ENCODE peak calls at places on chromosomes 2 and 18, in eight cellular contexts. W is activated gamma-delta T cell; T is stimulated activated CD8-positive, alpha-beta memory T cell treated with anti-CD3 and anti-CD28 coated beads, Interleukin-4, amount 100 ng/mL, for 4 hours; Q is endothelial cell of umbilical vein; U is stimulated activated CD4-positive, alpha-beta T cell treated with anti-CD3 and anti-CD28 coated beads, Interleukin-2, amount 100 ng/mL, for 48 hours; E is glomerular endothelial cell; R is islet precursor cell; Y is amygdala. D is an unnamed sample.

GRCh38 chr2:174631009-174631981 is 33.7 kb upstream of the WIPF1 start:
- DNase-seq in Q (no peak), R (no peak), T (no peak), Y (no peak), W (no peak), U (no peak), E (no peak), D (no peak)

GRCh38 chr2:160407393-160408204 is 86.0 kb downstream of the RBMS1 start:
- DNase-seq in R (peak; percentile 75), E (no peak), Q (peak; percentile 60), Y (no peak), U (peak; percentile 39), T (no peak), W (peak; percentile 65), D (peak; percentile 33)

GRCh38 chr2:178731300-178731699 is 75.9 kb downstream of the TTN start:
- DNase-seq in Q (no peak), U (no peak), T (no peak), Y (no peak), R (no peak), W (no peak), E (no peak), D (no peak)

GRCh38 chr2:56185582-56186046 is 1.8 kb downstream of the CCDC85A start:
- DNase-seq in Q (peak; percentile 87), Y (no peak), U (no peak), T (no peak), R (peak; percentile 78), E (peak; percentile 65), W (no peak), D (peak; percentile 38)

GRCh38 chr2:53880756-53881155 is 21.0 kb upstream of the GPR75 start:
- DNase-seq in T (no peak), Y (no peak), Q (no peak), U (no peak), W (no peak), E (no peak), R (no peak), D (no peak)

GRCh38 chr2:28681216-28681981 is 70.2 kb upstream of the PPP1CB start:
- DNase-seq in Q (peak; percentile 71), T (peak; percentile 5), U (peak; percentile 56), E (no peak), R (no peak), W (no peak), Y (peak; percentile 28), D (no peak)

GRCh38 chr2:119408221-119408619 is 23.4 kb upstream of the TMEM37 start:
- DNase-seq in T (no peak), W (no peak), Q (no peak), Y (no peak), U (no peak), R (no peak), E (no peak), D (no peak)

GRCh38 chr2:20419007-20419576 is 27.8 kb upstream of the RHOB start:
- DNase-seq in Q (peak; percentile 47), W (no peak), R (peak; percentile 64), Y (no peak), U (no peak), T (no peak), E (no peak), D (peak; percentile 68)

GRCh38 chr2:31216734-31217133 is 581 bp downstream of the CAPN14 start:
- DNase-seq in E (no peak), W (no peak), T (no peak), R (peak; percentile 22), Y (no peak), Q (no peak), U (no peak), D (no peak)

GRCh38 chr2:46485002-46485401 is 5.6 kb downstream of the TMEM247 start:
- DNase-seq in Y (no peak), W (no peak), Q (no peak), R (no peak), T (no peak), U (no peak), E (no peak), D (no peak)

GRCh38 chr2:174780871-174781270 is 16.6 kb upstream of the CHRNA1 start:
- DNase-seq in E (no peak), R (no peak), Y (no peak), T (no peak), Q (no peak), U (no peak), W (no peak), D (no peak)

GRCh38 chr2:162266468-162266754 is 23.2 kb upstream of the FAP start:
- DNase-seq in Y (no peak), W (no peak), T (no peak), Q (no peak), U (no peak), R (no peak), E (no peak), D (no peak)

GRCh38 chr2:201151127-201152074 is 31.5 kb upstream of the CASP10 start:
- DNase-seq in Y (no peak), R (no peak), U (no peak), E (no peak), Q (peak; percentile 84), T (no peak), W (no peak), D (no peak)

GRCh38 chr2:170651603-170652002 is 63.5 kb upstream of the SP5 start:
- DNase-seq in Q (no peak), E (no peak), R (no peak), Y (no peak), T (no peak), W (no peak), U (no peak), D (no peak)

GRCh38 chr18:31954349-31954748 is 11.4 kb upstream of the TRAPPC8 start:
- DNase-seq in Y (no peak), W (no peak), U (no peak), T (no peak), R (no peak), Q (no peak), E (no peak), D (peak; percentile 36)

GRCh38 chr2:122063716-122064115 is 308.3 kb downstream of the TSN start:
- DNase-seq in R (no peak), Q (no peak), U (no peak), E (no peak), T (no peak), W (no peak), Y (no peak), D (no peak)